ENCODE peak calls at places on chromosome X, in nine cellular contexts. One of them, this sample, is unnamed.

GRCh38 chrX:21853578-21853977 is 2.2 kb upstream of the YY2 start:
- DNase-seq in astrocyte: no peak
- DNase-seq in PC-3: no peak
- DNase-seq in type B pancreatic cell: no peak
- DNase-seq in endothelial cell of umbilical vein: no peak
- DNase-seq in AG04450: no peak
- DNase-seq in endothelial cell: no peak
- DNase-seq in lung: no peak
- DNase-seq in heart right ventricle: no peak
- DNase-seq in this sample: no peak

GRCh38 chrX:1357993-1358392 is 21.4 kb downstream of the IL3RA start:
- DNase-seq in astrocyte: no peak
- DNase-seq in PC-3: no peak
- DNase-seq in type B pancreatic cell: no peak
- DNase-seq in endothelial cell of umbilical vein: no peak
- DNase-seq in AG04450: no peak
- DNase-seq in endothelial cell: no peak
- DNase-seq in lung: no peak
- DNase-seq in heart right ventricle: no peak
- DNase-seq in this sample: no peak

GRCh38 chrX:68940601-68941000 is 111.8 kb downstream of the EFNB1 start:
- DNase-seq in astrocyte: no peak
- DNase-seq in PC-3: no peak
- DNase-seq in type B pancreatic cell: peak
- DNase-seq in endothelial cell of umbilical vein: no peak
- DNase-seq in AG04450: no peak
- DNase-seq in endothelial cell: no peak
- DNase-seq in lung: no peak
- DNase-seq in heart right ventricle: no peak
- DNase-seq in this sample: peak

GRCh38 chrX:1094934-1095333 is 117.5 kb downstream of the CRLF2 start:
- DNase-seq in astrocyte: no peak
- DNase-seq in PC-3: no peak
- DNase-seq in type B pancreatic cell: no peak
- DNase-seq in endothelial cell of umbilical vein: no peak
- DNase-seq in AG04450: no peak
- DNase-seq in endothelial cell: no peak
- DNase-seq in lung: no peak
- DNase-seq in heart right ventricle: no peak
- DNase-seq in this sample: no peak

GRCh38 chrX:70166601-70167590 is 10.4 kb upstream of the DGAT2L6 start:
- DNase-seq in astrocyte: peak
- DNase-seq in PC-3: peak
- DNase-seq in type B pancreatic cell: no peak
- DNase-seq in endothelial cell of umbilical vein: peak
- DNase-seq in AG04450: peak
- DNase-seq in endothelial cell: no peak
- DNase-seq in lung: no peak
- DNase-seq in heart right ventricle: no peak
- DNase-seq in this sample: no peak

GRCh38 chrX:23854122-23854521 is 53.6 kb downstream of the APOO start:
- DNase-seq in astrocyte: peak
- DNase-seq in PC-3: no peak
- DNase-seq in type B pancreatic cell: peak
- DNase-seq in endothelial cell of umbilical vein: no peak
- DNase-seq in AG04450: no peak
- DNase-seq in endothelial cell: no peak
- DNase-seq in lung: no peak
- DNase-seq in heart right ventricle: no peak
- DNase-seq in this sample: no peak

GRCh38 chrX:79440336-79440735 is 73.2 kb upstream of the ITM2A start:
- DNase-seq in astrocyte: no peak
- DNase-seq in PC-3: no peak
- DNase-seq in type B pancreatic cell: no peak
- DNase-seq in endothelial cell of umbilical vein: no peak
- DNase-seq in AG04450: no peak
- DNase-seq in endothelial cell: no peak
- DNase-seq in lung: no peak
- DNase-seq in heart right ventricle: no peak
- DNase-seq in this sample: no peak

GRCh38 chrX:31199051-31199769 is 127.4 kb upstream of the FTHL17 start:
- DNase-seq in astrocyte: no peak
- DNase-seq in PC-3: no peak
- DNase-seq in type B pancreatic cell: no peak
- DNase-seq in endothelial cell of umbilical vein: peak
- DNase-seq in AG04450: no peak
- DNase-seq in endothelial cell: no peak
- DNase-seq in lung: no peak
- DNase-seq in heart right ventricle: no peak
- DNase-seq in this sample: no peak

GRCh38 chrX:17741123-17741511 is 3.8 kb downstream of the SCML1 start:
- DNase-seq in astrocyte: no peak
- DNase-seq in PC-3: no peak
- DNase-seq in type B pancreatic cell: no peak
- DNase-seq in endothelial cell of umbilical vein: no peak
- DNase-seq in AG04450: no peak
- DNase-seq in endothelial cell: no peak
- DNase-seq in lung: no peak
- DNase-seq in heart right ventricle: no peak
- DNase-seq in this sample: no peak

GRCh38 chrX:79413009-79413408 is 45.9 kb upstream of the ITM2A start:
- DNase-seq in astrocyte: no peak
- DNase-seq in PC-3: peak
- DNase-seq in type B pancreatic cell: no peak
- DNase-seq in endothelial cell of umbilical vein: peak
- DNase-seq in AG04450: no peak
- DNase-seq in endothelial cell: no peak
- DNase-seq in lung: no peak
- DNase-seq in heart right ventricle: no peak
- DNase-seq in this sample: peak

GRCh38 chrX:2559124-2559523 is 58.3 kb upstream of the DHRSX start:
- DNase-seq in astrocyte: no peak
- DNase-seq in PC-3: no peak
- DNase-seq in type B pancreatic cell: no peak
- DNase-seq in endothelial cell of umbilical vein: no peak
- DNase-seq in AG04450: no peak
- DNase-seq in endothelial cell: no peak
- DNase-seq in lung: no peak
- DNase-seq in heart right ventricle: no peak
- DNase-seq in this sample: no peak

GRCh38 chrX:39453847-39454645 is 643.7 kb downstream of the BCOR start:
- DNase-seq in astrocyte: no peak
- DNase-seq in PC-3: no peak
- DNase-seq in type B pancreatic cell: no peak
- DNase-seq in endothelial cell of umbilical vein: no peak
- DNase-seq in AG04450: no peak
- DNase-seq in endothelial cell: no peak
- DNase-seq in lung: no peak
- DNase-seq in heart right ventricle: no peak
- DNase-seq in this sample: no peak

GRCh38 chrX:37976153-37976552 is 30.2 kb upstream of the SYTL5 start:
- DNase-seq in astrocyte: peak
- DNase-seq in PC-3: no peak
- DNase-seq in type B pancreatic cell: no peak
- DNase-seq in endothelial cell of umbilical vein: no peak
- DNase-seq in AG04450: no peak
- DNase-seq in endothelial cell: no peak
- DNase-seq in lung: no peak
- DNase-seq in heart right ventricle: no peak
- DNase-seq in this sample: no peak

GRCh38 chrX:12975999-12976558 is 1.2 kb downstream of the TMSB4X start:
- DNase-seq in astrocyte: peak
- DNase-seq in PC-3: peak
- DNase-seq in type B pancreatic cell: no peak
- DNase-seq in endothelial cell of umbilical vein: no peak
- DNase-seq in AG04450: no peak
- DNase-seq in endothelial cell: no peak
- DNase-seq in lung: peak
- DNase-seq in heart right ventricle: peak
- DNase-seq in this sample: no peak

GRCh38 chrX:13658602-13659001 is 5.7 kb downstream of the TCEANC start:
- DNase-seq in astrocyte: no peak
- DNase-seq in PC-3: peak
- DNase-seq in type B pancreatic cell: no peak
- DNase-seq in endothelial cell of umbilical vein: peak
- DNase-seq in AG04450: no peak
- DNase-seq in endothelial cell: no peak
- DNase-seq in lung: no peak
- DNase-seq in heart right ventricle: peak
- DNase-seq in this sample: peak

GRCh38 chrX:69133561-69134542 is 31.4 kb downstream of the PJA1 start:
- DNase-seq in astrocyte: peak
- DNase-seq in PC-3: peak
- DNase-seq in type B pancreatic cell: no peak
- DNase-seq in endothelial cell of umbilical vein: peak
- DNase-seq in AG04450: peak
- DNase-seq in endothelial cell: peak
- DNase-seq in lung: no peak
- DNase-seq in heart right ventricle: peak
- DNase-seq in this sample: no peak

GRCh38 chrX:133415276-133416105 is at the start of gene GPC4:
- DNase-seq in astrocyte: peak
- DNase-seq in PC-3: peak
- DNase-seq in type B pancreatic cell: peak
- DNase-seq in endothelial cell of umbilical vein: no peak
- DNase-seq in AG04450: no peak
- DNase-seq in endothelial cell: peak
- DNase-seq in lung: peak
- DNase-seq in heart right ventricle: peak
- DNase-seq in this sample: peak

GRCh38 chrX:134423606-134424005 is 36.4 kb upstream of the HPRT1 start:
- DNase-seq in astrocyte: peak
- DNase-seq in PC-3: peak
- DNase-seq in type B pancreatic cell: no peak
- DNase-seq in endothelial cell of umbilical vein: peak
- DNase-seq in AG04450: no peak
- DNase-seq in endothelial cell: no peak
- DNase-seq in lung: no peak
- DNase-seq in heart right ventricle: no peak
- DNase-seq in this sample: no peak
- TF ChIP-seq CTCF in astrocyte: peak
- TF ChIP-seq CTCF in PC-3: peak
- TF ChIP-seq CTCF in type B pancreatic cell: peak
- TF ChIP-seq CTCF in endothelial cell of umbilical vein: peak
- TF ChIP-seq CTCF in AG04450: peak
- TF ChIP-seq CTCF in endothelial cell: no peak
- TF ChIP-seq CTCF in lung: no peak
- TF ChIP-seq CTCF in heart right ventricle: no peak
- TF ChIP-seq CTCF in this sample: no peak

GRCh38 chrX:114959729-114960128 is 57.7 kb downstream of the IL13RA2 start:
- DNase-seq in astrocyte: peak
- DNase-seq in PC-3: peak
- DNase-seq in type B pancreatic cell: no peak
- DNase-seq in endothelial cell of umbilical vein: no peak
- DNase-seq in AG04450: no peak
- DNase-seq in endothelial cell: no peak
- DNase-seq in lung: no peak
- DNase-seq in heart right ventricle: no peak
- DNase-seq in this sample: peak
- TF ChIP-seq CTCF in astrocyte: peak
- TF ChIP-seq CTCF in PC-3: peak
- TF ChIP-seq CTCF in type B pancreatic cell: peak
- TF ChIP-seq CTCF in endothelial cell of umbilical vein: no peak
- TF ChIP-seq CTCF in AG04450: peak
- TF ChIP-seq CTCF in endothelial cell: peak
- TF ChIP-seq CTCF in lung: no peak
- TF ChIP-seq CTCF in heart right ventricle: peak
- TF ChIP-seq CTCF in this sample: peak

GRCh38 chrX:9862953-9863352 is 76.7 kb downstream of the SHROOM2 start:
- DNase-seq in astrocyte: no peak
- DNase-seq in PC-3: no peak
- DNase-seq in type B pancreatic cell: no peak
- DNase-seq in endothelial cell of umbilical vein: no peak
- DNase-seq in AG04450: no peak
- DNase-seq in endothelial cell: no peak
- DNase-seq in lung: no peak
- DNase-seq in heart right ventricle: no peak
- DNase-seq in this sample: no peak

GRCh38 chrX:9861711-9862110 is 75.5 kb downstream of the SHROOM2 start:
- DNase-seq in astrocyte: no peak
- DNase-seq in PC-3: no peak
- DNase-seq in type B pancreatic cell: no peak
- DNase-seq in endothelial cell of umbilical vein: no peak
- DNase-seq in AG04450: no peak
- DNase-seq in endothelial cell: no peak
- DNase-seq in lung: no peak
- DNase-seq in heart right ventricle: no peak
- DNase-seq in this sample: no peak

GRCh38 chrX:9860826-9861225 is 74.6 kb downstream of the SHROOM2 start:
- DNase-seq in astrocyte: no peak
- DNase-seq in PC-3: no peak
- DNase-seq in type B pancreatic cell: no peak
- DNase-seq in endothelial cell of umbilical vein: no peak
- DNase-seq in AG04450: no peak
- DNase-seq in endothelial cell: no peak
- DNase-seq in lung: no peak
- DNase-seq in heart right ventricle: no peak
- DNase-seq in this sample: no peak

GRCh38 chrX:9864011-9864410 is 77.8 kb downstream of the SHROOM2 start:
- DNase-seq in astrocyte: no peak
- DNase-seq in PC-3: no peak
- DNase-seq in type B pancreatic cell: no peak
- DNase-seq in endothelial cell of umbilical vein: no peak
- DNase-seq in AG04450: no peak
- DNase-seq in endothelial cell: no peak
- DNase-seq in lung: no peak
- DNase-seq in heart right ventricle: no peak
- DNase-seq in this sample: no peak

DNA sequence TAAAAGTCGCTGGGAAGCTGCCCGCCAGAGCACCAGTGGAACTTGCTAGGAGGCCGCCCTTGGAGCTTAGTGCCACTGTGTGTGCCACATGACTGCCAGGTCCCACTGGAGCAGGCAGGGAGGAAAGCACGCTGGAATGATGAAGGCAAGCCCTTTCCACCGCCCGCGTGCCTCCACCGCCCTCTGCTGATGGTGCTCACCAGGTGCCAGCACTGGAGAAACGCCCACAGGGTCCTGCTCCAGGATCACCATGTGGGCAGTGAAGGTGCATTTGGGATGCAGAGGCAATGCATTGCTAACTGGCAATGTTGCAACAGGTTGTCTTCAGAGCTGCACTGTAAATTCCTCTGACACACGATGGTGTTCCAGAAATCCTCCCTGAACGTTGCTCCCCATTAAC is 76.3 kb downstream of the SHROOM2 start:
- DNase-seq in astrocyte: no peak
- DNase-seq in PC-3: no peak
- DNase-seq in type B pancreatic cell: no peak
- DNase-seq in endothelial cell of umbilical vein: no peak
- DNase-seq in AG04450: no peak
- DNase-seq in endothelial cell: no peak
- DNase-seq in lung: no peak
- DNase-seq in heart right ventricle: no peak
- DNase-seq in this sample: no peak
- TF ChIP-seq CTCF in astrocyte: no peak
- TF ChIP-seq CTCF in PC-3: no peak
- TF ChIP-seq CTCF in type B pancreatic cell: no peak
- TF ChIP-seq CTCF in endothelial cell of umbilical vein: no peak
- TF ChIP-seq CTCF in AG04450: no peak
- TF ChIP-seq CTCF in endothelial cell: no peak
- TF ChIP-seq CTCF in lung: no peak
- TF ChIP-seq CTCF in heart right ventricle: no peak
- TF ChIP-seq CTCF in this sample: no peak

GRCh38 chrX:120311632-120312000 is 355 bp upstream of the TMEM255A start:
- DNase-seq in astrocyte: peak
- DNase-seq in PC-3: no peak
- DNase-seq in type B pancreatic cell: no peak
- DNase-seq in endothelial cell of umbilical vein: no peak
- DNase-seq in AG04450: no peak
- DNase-seq in endothelial cell: no peak
- DNase-seq in lung: no peak
- DNase-seq in heart right ventricle: no peak
- DNase-seq in this sample: no peak
- TF ChIP-seq CTCF in astrocyte: no peak
- TF ChIP-seq CTCF in PC-3: no peak
- TF ChIP-seq CTCF in type B pancreatic cell: no peak
- TF ChIP-seq CTCF in endothelial cell of umbilical vein: no peak
- TF ChIP-seq CTCF in AG04450: no peak
- TF ChIP-seq CTCF in endothelial cell: no peak
- TF ChIP-seq CTCF in lung: no peak
- TF ChIP-seq CTCF in heart right ventricle: no peak
- TF ChIP-seq CTCF in this sample: no peak

This sample was measured in GM13976.